ENCODE peak calls at places on chromosomes 16 and 17, in ten cellular contexts. One of them, this sample, is unnamed.

GRCh38 chr17:17789828-17790672 is 46.7 kb downstream of the SREBF1 start:
- DNase-seq in NCI-H510A: no peak
- DNase-seq in left cardiac atrium: no peak
- DNase-seq in iris pigment epithelial cell: no peak
- DNase-seq in activated CD8-positive, alpha-beta memory T cell treated with anti-CD3 and anti-CD28 coated beads, Interleukin-2, amount 50 U/mL, for 4 hours: no peak
- DNase-seq in HAP-1: no peak
- DNase-seq in A549: no peak
- DNase-seq in cardiac fibroblast: no peak
- DNase-seq in omental fat pad: no peak
- DNase-seq in GOT3: no peak
- DNase-seq in this sample: no peak

GRCh38 chr16:57732011-57732410 is 3.6 kb upstream of the KATNB1 start:
- DNase-seq in omental fat pad: no peak
- DNase-seq in NCI-H510A: no peak
- DNase-seq in HAP-1: no peak
- DNase-seq in activated CD8-positive, alpha-beta memory T cell treated with anti-CD3 and anti-CD28 coated beads, Interleukin-2, amount 50 U/mL, for 4 hours: no peak
- DNase-seq in iris pigment epithelial cell: peak
- DNase-seq in A549: no peak
- DNase-seq in cardiac fibroblast: peak
- DNase-seq in left cardiac atrium: no peak
- DNase-seq in GOT3: no peak
- DNase-seq in this sample: no peak

GRCh38 chr17:49523706-49524472 is 28.8 kb downstream of the NGFR start:
- DNase-seq in activated CD8-positive, alpha-beta memory T cell treated with anti-CD3 and anti-CD28 coated beads, Interleukin-2, amount 50 U/mL, for 4 hours: peak
- DNase-seq in cardiac fibroblast: no peak
- DNase-seq in iris pigment epithelial cell: no peak
- DNase-seq in A549: no peak
- DNase-seq in left cardiac atrium: peak
- DNase-seq in NCI-H510A: no peak
- DNase-seq in GOT3: no peak
- DNase-seq in omental fat pad: no peak
- DNase-seq in HAP-1: no peak
- DNase-seq in this sample: peak

GRCh38 chr16:29972500-29972899 is 1.2 kb upstream of the TAOK2 start:
- DNase-seq in GOT3: no peak
- DNase-seq in left cardiac atrium: no peak
- DNase-seq in A549: no peak
- DNase-seq in activated CD8-positive, alpha-beta memory T cell treated with anti-CD3 and anti-CD28 coated beads, Interleukin-2, amount 50 U/mL, for 4 hours: no peak
- DNase-seq in omental fat pad: no peak
- DNase-seq in cardiac fibroblast: no peak
- DNase-seq in NCI-H510A: no peak
- DNase-seq in iris pigment epithelial cell: no peak
- DNase-seq in HAP-1: no peak
- DNase-seq in this sample: no peak

GRCh38 chr17:41848788-41849187 is 11.2 kb downstream of the KLHL10 start:
- DNase-seq in A549: no peak
- DNase-seq in NCI-H510A: no peak
- DNase-seq in GOT3: no peak
- DNase-seq in omental fat pad: no peak
- DNase-seq in HAP-1: no peak
- DNase-seq in activated CD8-positive, alpha-beta memory T cell treated with anti-CD3 and anti-CD28 coated beads, Interleukin-2, amount 50 U/mL, for 4 hours: no peak
- DNase-seq in cardiac fibroblast: no peak
- DNase-seq in left cardiac atrium: no peak
- DNase-seq in iris pigment epithelial cell: peak
- DNase-seq in this sample: no peak

GRCh38 chr17:2191227-2191626 is 112.4 kb downstream of the SMG6 start:
- DNase-seq in activated CD8-positive, alpha-beta memory T cell treated with anti-CD3 and anti-CD28 coated beads, Interleukin-2, amount 50 U/mL, for 4 hours: no peak
- DNase-seq in left cardiac atrium: no peak
- DNase-seq in A549: no peak
- DNase-seq in GOT3: no peak
- DNase-seq in omental fat pad: no peak
- DNase-seq in cardiac fibroblast: no peak
- DNase-seq in HAP-1: no peak
- DNase-seq in NCI-H510A: no peak
- DNase-seq in iris pigment epithelial cell: no peak
- DNase-seq in this sample: no peak

GRCh38 chr17:64480951-64481350 is 15.9 kb downstream of the POLG2 start:
- DNase-seq in A549: no peak
- DNase-seq in GOT3: no peak
- DNase-seq in iris pigment epithelial cell: no peak
- DNase-seq in omental fat pad: no peak
- DNase-seq in left cardiac atrium: no peak
- DNase-seq in NCI-H510A: no peak
- DNase-seq in activated CD8-positive, alpha-beta memory T cell treated with anti-CD3 and anti-CD28 coated beads, Interleukin-2, amount 50 U/mL, for 4 hours: no peak
- DNase-seq in cardiac fibroblast: no peak
- DNase-seq in HAP-1: no peak
- DNase-seq in this sample: no peak

GRCh38 chr17:72571813-72572396 is 451.1 kb downstream of the SOX9 start:
- DNase-seq in omental fat pad: no peak
- DNase-seq in HAP-1: no peak
- DNase-seq in A549: no peak
- DNase-seq in cardiac fibroblast: no peak
- DNase-seq in left cardiac atrium: no peak
- DNase-seq in iris pigment epithelial cell: no peak
- DNase-seq in GOT3: no peak
- DNase-seq in NCI-H510A: no peak
- DNase-seq in activated CD8-positive, alpha-beta memory T cell treated with anti-CD3 and anti-CD28 coated beads, Interleukin-2, amount 50 U/mL, for 4 hours: no peak
- DNase-seq in this sample: no peak

GRCh38 chr17:81398170-81398854 is 3.1 kb downstream of the BAHCC1 start:
- DNase-seq in HAP-1: peak
- DNase-seq in left cardiac atrium: no peak
- DNase-seq in cardiac fibroblast: peak
- DNase-seq in activated CD8-positive, alpha-beta memory T cell treated with anti-CD3 and anti-CD28 coated beads, Interleukin-2, amount 50 U/mL, for 4 hours: no peak
- DNase-seq in omental fat pad: no peak
- DNase-seq in A549: peak
- DNase-seq in GOT3: no peak
- DNase-seq in iris pigment epithelial cell: peak
- DNase-seq in NCI-H510A: no peak
- DNase-seq in this sample: peak

GRCh38 chr17:80879723-80880649 is 111.7 kb upstream of the CHMP6 start:
- DNase-seq in NCI-H510A: no peak
- DNase-seq in GOT3: no peak
- DNase-seq in cardiac fibroblast: no peak
- DNase-seq in omental fat pad: no peak
- DNase-seq in iris pigment epithelial cell: no peak
- DNase-seq in activated CD8-positive, alpha-beta memory T cell treated with anti-CD3 and anti-CD28 coated beads, Interleukin-2, amount 50 U/mL, for 4 hours: no peak
- DNase-seq in left cardiac atrium: peak
- DNase-seq in A549: no peak
- DNase-seq in HAP-1: no peak
- DNase-seq in this sample: no peak

GRCh38 chr17:17698371-17698770 is 17.1 kb downstream of the RAI1 start:
- DNase-seq in NCI-H510A: no peak
- DNase-seq in cardiac fibroblast: no peak
- DNase-seq in A549: no peak
- DNase-seq in activated CD8-positive, alpha-beta memory T cell treated with anti-CD3 and anti-CD28 coated beads, Interleukin-2, amount 50 U/mL, for 4 hours: no peak
- DNase-seq in iris pigment epithelial cell: no peak
- DNase-seq in GOT3: no peak
- DNase-seq in HAP-1: no peak
- DNase-seq in omental fat pad: no peak
- DNase-seq in left cardiac atrium: no peak
- DNase-seq in this sample: no peak